ENCODE peak calls at places on chromosomes 7 and 10, in nine cellular contexts. One of them, this sample, is unnamed.
A peak's percentile ranks its signal among the peaks of the same experiment; 100 is the strongest.

GRCh38 chr10:103564799-103565365 is 71.4 kb downstream of the NEURL1 start:
- DNase-seq in uterus: no peak
- DNase-seq in lower lobe of right lung: no peak
- DNase-seq in neural crest cell: peak; percentile 56
- DNase-seq in chondrocyte: no peak
- DNase-seq in spleen: no peak
- DNase-seq in dorsolateral prefrontal cortex: no peak
- DNase-seq in fibroblast of mammary gland: peak; percentile 17
- DNase-seq in GM12865: peak; percentile 37
- DNase-seq in this sample: peak; percentile 89

GRCh38 chr7:92698237-92698841 is 108.1 kb upstream of the FAM133B start:
- DNase-seq in uterus: peak; percentile 16
- DNase-seq in lower lobe of right lung: no peak
- DNase-seq in neural crest cell: peak; percentile 28
- DNase-seq in chondrocyte: no peak
- DNase-seq in spleen: no peak
- DNase-seq in dorsolateral prefrontal cortex: peak; percentile 46
- DNase-seq in fibroblast of mammary gland: peak; percentile 77
- DNase-seq in GM12865: no peak
- DNase-seq in this sample: no peak

GRCh38 chr10:56586391-56586790 is 225.3 kb upstream of the ZWINT start:
- DNase-seq in uterus: no peak
- DNase-seq in lower lobe of right lung: no peak
- DNase-seq in neural crest cell: no peak
- DNase-seq in chondrocyte: no peak
- DNase-seq in spleen: no peak
- DNase-seq in dorsolateral prefrontal cortex: no peak
- DNase-seq in fibroblast of mammary gland: no peak
- DNase-seq in GM12865: no peak
- DNase-seq in this sample: no peak

GRCh38 chr7:151311294-151311864 is 30.2 kb upstream of the NUB1 start:
- DNase-seq in uterus: no peak
- DNase-seq in lower lobe of right lung: no peak
- DNase-seq in neural crest cell: no peak
- DNase-seq in chondrocyte: no peak
- DNase-seq in spleen: no peak
- DNase-seq in dorsolateral prefrontal cortex: no peak
- DNase-seq in fibroblast of mammary gland: peak; percentile 28
- DNase-seq in GM12865: peak; percentile 51
- DNase-seq in this sample: no peak

GRCh38 chr7:81934596-81935301 is 164.9 kb upstream of the HGF start:
- DNase-seq in uterus: no peak
- DNase-seq in lower lobe of right lung: no peak
- DNase-seq in neural crest cell: no peak
- DNase-seq in chondrocyte: no peak
- DNase-seq in spleen: no peak
- DNase-seq in dorsolateral prefrontal cortex: no peak
- DNase-seq in fibroblast of mammary gland: no peak
- DNase-seq in GM12865: no peak
- DNase-seq in this sample: no peak

GRCh38 chr7:102251531-102252372 is 34.9 kb upstream of the SH2B2 start:
- DNase-seq in uterus: no peak
- DNase-seq in lower lobe of right lung: no peak
- DNase-seq in neural crest cell: no peak
- DNase-seq in chondrocyte: no peak
- DNase-seq in spleen: no peak
- DNase-seq in dorsolateral prefrontal cortex: no peak
- DNase-seq in fibroblast of mammary gland: no peak
- DNase-seq in GM12865: no peak
- DNase-seq in this sample: no peak

GRCh38 chr10:49143249-49143648 is 9.4 kb upstream of the FAM170B start:
- DNase-seq in uterus: no peak
- DNase-seq in lower lobe of right lung: no peak
- DNase-seq in neural crest cell: no peak
- DNase-seq in chondrocyte: no peak
- DNase-seq in spleen: no peak
- DNase-seq in dorsolateral prefrontal cortex: no peak
- DNase-seq in fibroblast of mammary gland: no peak
- DNase-seq in GM12865: no peak
- DNase-seq in this sample: no peak

GRCh38 chr10:77603529-77603927 is 34.1 kb downstream of the KCNMA1 start:
- DNase-seq in uterus: no peak
- DNase-seq in lower lobe of right lung: peak; percentile 56
- DNase-seq in neural crest cell: no peak
- DNase-seq in chondrocyte: no peak
- DNase-seq in spleen: no peak
- DNase-seq in dorsolateral prefrontal cortex: no peak
- DNase-seq in fibroblast of mammary gland: no peak
- DNase-seq in GM12865: peak; percentile 42
- DNase-seq in this sample: no peak

GRCh38 chr7:105985821-105986220 is 22.8 kb downstream of the CDHR3 start:
- DNase-seq in uterus: no peak
- DNase-seq in lower lobe of right lung: no peak
- DNase-seq in neural crest cell: no peak
- DNase-seq in chondrocyte: no peak
- DNase-seq in spleen: no peak
- DNase-seq in dorsolateral prefrontal cortex: no peak
- DNase-seq in fibroblast of mammary gland: no peak
- DNase-seq in GM12865: no peak
- DNase-seq in this sample: no peak

GRCh38 chr7:105982388-105982787 is 19.3 kb downstream of the CDHR3 start:
- DNase-seq in uterus: no peak
- DNase-seq in lower lobe of right lung: no peak
- DNase-seq in neural crest cell: no peak
- DNase-seq in chondrocyte: no peak
- DNase-seq in spleen: no peak
- DNase-seq in dorsolateral prefrontal cortex: no peak
- DNase-seq in fibroblast of mammary gland: no peak
- DNase-seq in GM12865: no peak
- DNase-seq in this sample: no peak

GRCh38 chr7:105989686-105990085 is 26.6 kb downstream of the CDHR3 start:
- DNase-seq in uterus: no peak
- DNase-seq in lower lobe of right lung: no peak
- DNase-seq in neural crest cell: no peak
- DNase-seq in chondrocyte: no peak
- DNase-seq in spleen: no peak
- DNase-seq in dorsolateral prefrontal cortex: no peak
- DNase-seq in fibroblast of mammary gland: no peak
- DNase-seq in GM12865: no peak
- DNase-seq in this sample: no peak

GRCh38 chr7:105988277-105988676 is 25.2 kb downstream of the CDHR3 start:
- DNase-seq in uterus: no peak
- DNase-seq in lower lobe of right lung: no peak
- DNase-seq in neural crest cell: no peak
- DNase-seq in chondrocyte: no peak
- DNase-seq in spleen: no peak
- DNase-seq in dorsolateral prefrontal cortex: no peak
- DNase-seq in fibroblast of mammary gland: no peak
- DNase-seq in GM12865: no peak
- DNase-seq in this sample: no peak

GRCh38 chr7:105985250-105985649 is 22.2 kb downstream of the CDHR3 start:
- DNase-seq in uterus: no peak
- DNase-seq in lower lobe of right lung: no peak
- DNase-seq in neural crest cell: no peak
- DNase-seq in chondrocyte: no peak
- DNase-seq in spleen: no peak
- DNase-seq in dorsolateral prefrontal cortex: no peak
- DNase-seq in fibroblast of mammary gland: no peak
- DNase-seq in GM12865: no peak
- DNase-seq in this sample: no peak
- TF ChIP-seq CTCF in uterus: no peak
- TF ChIP-seq CTCF in lower lobe of right lung: no peak
- TF ChIP-seq CTCF in neural crest cell: no peak
- TF ChIP-seq CTCF in chondrocyte: no peak
- TF ChIP-seq CTCF in spleen: no peak
- TF ChIP-seq CTCF in dorsolateral prefrontal cortex: no peak
- TF ChIP-seq CTCF in fibroblast of mammary gland: no peak
- TF ChIP-seq CTCF in GM12865: no peak
- TF ChIP-seq CTCF in this sample: no peak

GRCh38 chr10:70432101-70432500 is 9.4 kb downstream of the NODAL start:
- DNase-seq in uterus: no peak
- DNase-seq in lower lobe of right lung: no peak
- DNase-seq in neural crest cell: peak; percentile 20
- DNase-seq in chondrocyte: no peak
- DNase-seq in spleen: no peak
- DNase-seq in dorsolateral prefrontal cortex: peak; percentile 64
- DNase-seq in fibroblast of mammary gland: no peak
- DNase-seq in GM12865: no peak
- DNase-seq in this sample: no peak

GRCh38 chr10:70426835-70427234 is 14.6 kb downstream of the NODAL start:
- DNase-seq in uterus: no peak
- DNase-seq in lower lobe of right lung: no peak
- DNase-seq in neural crest cell: no peak
- DNase-seq in chondrocyte: no peak
- DNase-seq in spleen: no peak
- DNase-seq in dorsolateral prefrontal cortex: no peak
- DNase-seq in fibroblast of mammary gland: no peak
- DNase-seq in GM12865: no peak
- DNase-seq in this sample: no peak

GRCh38 chr10:70432561-70433263 is 8.8 kb downstream of the NODAL start:
- DNase-seq in uterus: no peak
- DNase-seq in lower lobe of right lung: no peak
- DNase-seq in neural crest cell: no peak
- DNase-seq in chondrocyte: no peak
- DNase-seq in spleen: no peak
- DNase-seq in dorsolateral prefrontal cortex: no peak
- DNase-seq in fibroblast of mammary gland: no peak
- DNase-seq in GM12865: peak; percentile 29
- DNase-seq in this sample: no peak

GRCh38 chr10:70433581-70434280 is 7.8 kb downstream of the NODAL start:
- DNase-seq in uterus: no peak
- DNase-seq in lower lobe of right lung: no peak
- DNase-seq in neural crest cell: no peak
- DNase-seq in chondrocyte: no peak
- DNase-seq in spleen: no peak
- DNase-seq in dorsolateral prefrontal cortex: no peak
- DNase-seq in fibroblast of mammary gland: peak; percentile 70
- DNase-seq in GM12865: no peak
- DNase-seq in this sample: no peak

DNA sequence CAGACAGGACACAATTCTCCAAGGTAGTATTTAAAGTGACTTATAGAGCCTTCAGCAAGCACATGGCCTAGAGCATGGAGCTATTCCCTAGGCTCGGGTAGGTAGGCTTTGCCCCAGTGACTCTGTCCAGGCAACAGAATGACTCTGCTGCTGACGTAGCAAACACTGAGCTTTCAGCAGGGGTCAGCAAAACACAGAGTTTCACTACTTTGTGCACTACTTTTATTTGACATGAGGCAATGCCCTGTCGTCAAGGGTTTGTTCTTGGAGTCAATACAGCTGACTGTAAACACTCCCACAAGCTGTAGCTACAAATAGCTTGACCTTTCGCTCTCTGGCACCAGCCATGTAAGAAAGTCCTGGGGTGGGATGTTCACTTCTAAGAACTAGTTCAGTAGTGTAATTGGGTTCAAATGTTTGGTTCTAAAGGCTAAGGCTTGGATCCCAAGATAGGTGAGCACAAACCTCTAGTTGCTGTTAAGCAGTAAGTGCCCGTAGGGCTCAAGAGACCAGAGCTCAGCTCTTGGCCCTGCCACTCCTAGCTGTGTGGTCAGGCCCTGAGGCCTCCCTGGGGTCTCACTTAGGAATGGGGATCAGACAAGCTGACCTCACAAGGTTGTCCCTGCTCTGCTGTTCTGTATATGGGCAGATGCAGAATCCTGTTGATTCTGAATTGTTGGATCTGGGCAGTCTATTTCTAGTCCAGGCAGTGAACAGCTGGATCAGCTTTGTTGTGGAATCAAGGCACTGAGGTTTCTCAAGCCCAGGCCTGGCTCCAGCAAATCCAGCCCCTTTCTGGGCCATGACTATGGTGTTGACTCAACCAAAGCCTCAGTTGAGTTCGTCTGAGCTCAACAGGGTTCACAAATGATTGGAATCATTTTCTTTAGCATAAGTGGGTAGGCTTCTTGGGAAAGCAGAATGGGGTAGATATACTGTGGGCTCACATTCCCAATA is 10.7 kb downstream of the NODAL start:
- DNase-seq in uterus: peak; percentile 75
- DNase-seq in lower lobe of right lung: no peak
- DNase-seq in neural crest cell: no peak
- DNase-seq in chondrocyte: no peak
- DNase-seq in spleen: no peak
- DNase-seq in dorsolateral prefrontal cortex: no peak
- DNase-seq in fibroblast of mammary gland: peak; percentile 90
- DNase-seq in GM12865: no peak
- DNase-seq in this sample: no peak
- TF ChIP-seq CTCF in uterus: peak; percentile 18
- TF ChIP-seq CTCF in lower lobe of right lung: peak; percentile 23
- TF ChIP-seq CTCF in neural crest cell: no peak
- TF ChIP-seq CTCF in chondrocyte: peak; percentile 37
- TF ChIP-seq CTCF in spleen: no peak
- TF ChIP-seq CTCF in dorsolateral prefrontal cortex: peak; percentile 29
- TF ChIP-seq CTCF in fibroblast of mammary gland: no peak
- TF ChIP-seq CTCF in GM12865: no peak
- TF ChIP-seq CTCF in this sample: no peak

GRCh38 chr7:30799206-30799975 is 28.2 kb downstream of the MINDY4 start:
- DNase-seq in uterus: peak; percentile 61
- DNase-seq in lower lobe of right lung: no peak
- DNase-seq in neural crest cell: no peak
- DNase-seq in chondrocyte: no peak
- DNase-seq in spleen: no peak
- DNase-seq in dorsolateral prefrontal cortex: no peak
- DNase-seq in fibroblast of mammary gland: peak; percentile 99
- DNase-seq in GM12865: peak; percentile 90
- DNase-seq in this sample: no peak

GRCh38 chr7:30796105-30796869 is 25.1 kb downstream of the MINDY4 start:
- DNase-seq in uterus: no peak
- DNase-seq in lower lobe of right lung: no peak
- DNase-seq in neural crest cell: no peak
- DNase-seq in chondrocyte: no peak
- DNase-seq in spleen: no peak
- DNase-seq in dorsolateral prefrontal cortex: no peak
- DNase-seq in fibroblast of mammary gland: peak; percentile 73
- DNase-seq in GM12865: peak; percentile 21
- DNase-seq in this sample: no peak

GRCh38 chr7:30791126-30791525 is 19.9 kb downstream of the MINDY4 start:
- DNase-seq in uterus: no peak
- DNase-seq in lower lobe of right lung: no peak
- DNase-seq in neural crest cell: no peak
- DNase-seq in chondrocyte: no peak
- DNase-seq in spleen: no peak
- DNase-seq in dorsolateral prefrontal cortex: no peak
- DNase-seq in fibroblast of mammary gland: no peak
- DNase-seq in GM12865: no peak
- DNase-seq in this sample: no peak

GRCh38 chr7:30797294-30798040 is 26.2 kb downstream of the MINDY4 start:
- DNase-seq in uterus: no peak
- DNase-seq in lower lobe of right lung: no peak
- DNase-seq in neural crest cell: no peak
- DNase-seq in chondrocyte: no peak
- DNase-seq in spleen: no peak
- DNase-seq in dorsolateral prefrontal cortex: no peak
- DNase-seq in fibroblast of mammary gland: no peak
- DNase-seq in GM12865: peak; percentile 17
- DNase-seq in this sample: no peak

DNA sequence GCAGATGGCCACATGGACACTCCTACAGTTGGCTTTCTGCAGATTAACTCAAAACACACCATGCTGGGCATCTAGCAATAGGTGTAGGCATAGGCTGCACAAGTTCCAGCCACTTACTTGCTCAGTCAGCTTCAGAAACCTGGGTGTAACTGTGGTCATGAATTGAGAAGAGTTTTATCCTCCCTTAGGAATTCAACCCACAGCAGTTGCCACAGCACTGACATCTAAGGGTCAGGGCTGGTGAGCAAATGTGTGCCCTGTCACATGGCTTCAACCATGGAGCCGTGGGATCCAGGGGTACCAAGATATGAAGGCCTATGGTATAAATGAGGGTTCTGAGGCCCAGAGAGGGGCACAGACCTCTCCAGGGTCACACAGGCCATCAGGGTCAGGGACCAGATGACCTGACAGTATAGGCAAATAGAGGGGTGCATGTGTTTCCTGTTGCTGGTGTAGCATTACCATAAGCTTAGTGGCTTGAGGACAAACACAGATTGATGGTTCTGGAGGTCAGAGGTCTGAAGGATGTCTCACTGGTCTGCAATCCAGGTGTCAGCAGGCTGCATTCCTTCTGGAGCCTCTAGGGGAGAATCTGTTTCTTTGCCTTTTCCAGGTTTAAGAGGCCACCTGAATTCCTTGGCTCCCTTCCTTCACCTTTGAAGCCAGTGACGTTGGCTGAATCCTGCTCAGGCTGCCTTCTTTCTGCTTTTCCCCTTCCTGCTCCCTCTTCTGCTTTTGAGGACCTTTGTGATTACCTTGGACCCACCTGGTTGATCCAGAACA is 24.1 kb downstream of the MINDY4 start:
- DNase-seq in uterus: no peak
- DNase-seq in lower lobe of right lung: no peak
- DNase-seq in neural crest cell: no peak
- DNase-seq in chondrocyte: no peak
- DNase-seq in spleen: no peak
- DNase-seq in dorsolateral prefrontal cortex: no peak
- DNase-seq in fibroblast of mammary gland: no peak
- DNase-seq in GM12865: no peak
- DNase-seq in this sample: no peak
- TF ChIP-seq CTCF in uterus: no peak
- TF ChIP-seq CTCF in lower lobe of right lung: no peak
- TF ChIP-seq CTCF in neural crest cell: no peak
- TF ChIP-seq CTCF in chondrocyte: no peak
- TF ChIP-seq CTCF in spleen: no peak
- TF ChIP-seq CTCF in dorsolateral prefrontal cortex: no peak
- TF ChIP-seq CTCF in fibroblast of mammary gland: no peak
- TF ChIP-seq CTCF in GM12865: no peak
- TF ChIP-seq CTCF in this sample: no peak

DNA sequence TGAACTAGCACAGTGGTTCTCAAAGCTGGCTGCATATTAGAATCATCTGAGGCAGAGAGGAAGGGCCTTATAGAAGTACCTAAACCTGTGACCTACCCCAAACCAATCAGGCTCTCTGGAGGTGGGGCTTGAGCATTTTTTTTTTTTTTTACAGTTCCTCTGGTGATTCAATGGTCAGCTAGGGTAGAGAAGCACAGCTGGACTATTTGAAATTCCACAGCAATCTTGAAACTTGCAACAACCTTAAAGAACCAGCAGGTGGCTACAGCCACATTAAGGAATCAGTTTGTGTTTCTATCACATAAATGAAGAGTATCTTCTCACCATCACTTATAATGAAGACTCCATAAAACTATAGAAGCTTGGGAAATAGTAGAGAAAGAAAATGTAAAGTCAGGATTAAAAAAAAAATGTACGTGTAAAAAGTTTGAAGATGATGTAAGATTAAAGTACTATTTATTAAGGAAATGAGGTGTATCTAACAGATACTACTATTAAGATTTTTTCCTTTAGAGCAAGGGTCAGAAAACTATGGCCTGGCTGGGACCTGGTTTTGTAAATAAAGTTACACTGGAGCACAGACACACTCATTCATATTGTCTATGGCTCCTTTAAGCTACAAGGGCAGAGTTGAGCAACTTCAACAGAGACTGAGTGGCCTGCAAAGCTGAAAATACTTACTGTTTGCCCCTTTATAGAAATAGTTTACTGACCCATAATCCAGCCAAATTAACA is 3.8 kb downstream of the RTKN2 start:
- DNase-seq in uterus: no peak
- DNase-seq in lower lobe of right lung: no peak
- DNase-seq in neural crest cell: no peak
- DNase-seq in chondrocyte: no peak
- DNase-seq in spleen: no peak
- DNase-seq in dorsolateral prefrontal cortex: no peak
- DNase-seq in fibroblast of mammary gland: peak; percentile 91
- DNase-seq in GM12865: peak; percentile 43
- DNase-seq in this sample: no peak
- TF ChIP-seq CTCF in uterus: peak; percentile 59
- TF ChIP-seq CTCF in lower lobe of right lung: peak; percentile 59
- TF ChIP-seq CTCF in neural crest cell: peak; percentile 77
- TF ChIP-seq CTCF in chondrocyte: peak; percentile 88
- TF ChIP-seq CTCF in spleen: peak; percentile 55
- TF ChIP-seq CTCF in dorsolateral prefrontal cortex: peak; percentile 56
- TF ChIP-seq CTCF in fibroblast of mammary gland: peak; percentile 78
- TF ChIP-seq CTCF in GM12865: peak; percentile 46
- TF ChIP-seq CTCF in this sample: peak; percentile 54

This sample was measured in D721Med.